ENCODE peak calls at places on chromosomes 1 and 21, in six cellular contexts. One of them, this sample, is unnamed.
A peak's percentile ranks its signal among the peaks of the same experiment; 100 is the strongest.

GRCh38 chr1:200337410-200337809 is 72.4 kb downstream of the ZNF281 start:
- DNase-seq in fibroblast of villous mesenchyme: no peak
- DNase-seq in cardiac fibroblast: no peak
- DNase-seq in epithelial cell of esophagus: no peak
- DNase-seq in Calu3: no peak
- DNase-seq in neural progenitor cell: no peak
- DNase-seq in this sample: no peak

GRCh38 chr1:240109130-240109529 is 17.4 kb downstream of the FMN2 start:
- DNase-seq in fibroblast of villous mesenchyme: no peak
- DNase-seq in cardiac fibroblast: no peak
- DNase-seq in Calu3: no peak
- DNase-seq in neural progenitor cell: no peak
- DNase-seq in epithelial cell of esophagus: no peak
- DNase-seq in this sample: no peak

GRCh38 chr1:7334475-7335035 is 436.5 kb upstream of the VAMP3 start:
- DNase-seq in fibroblast of villous mesenchyme: peak; percentile 78
- DNase-seq in epithelial cell of esophagus: peak; percentile 92
- DNase-seq in cardiac fibroblast: peak; percentile 24
- DNase-seq in neural progenitor cell: no peak
- DNase-seq in Calu3: no peak
- DNase-seq in this sample: peak; percentile 68

GRCh38 chr1:150696151-150696550 is 803 bp downstream of the GOLPH3L start:
- DNase-seq in neural progenitor cell: no peak
- DNase-seq in fibroblast of villous mesenchyme: no peak
- DNase-seq in epithelial cell of esophagus: peak; percentile 30
- DNase-seq in Calu3: no peak
- DNase-seq in cardiac fibroblast: no peak
- DNase-seq in this sample: peak; percentile 7

GRCh38 chr1:201016943-201017827 is 6.3 kb downstream of the KIF21B start:
- DNase-seq in neural progenitor cell: no peak
- DNase-seq in epithelial cell of esophagus: no peak
- DNase-seq in fibroblast of villous mesenchyme: no peak
- DNase-seq in Calu3: no peak
- DNase-seq in cardiac fibroblast: no peak
- DNase-seq in this sample: no peak

GRCh38 chr1:41478118-41478748 is 6.2 kb downstream of the EDN2 start:
- DNase-seq in fibroblast of villous mesenchyme: no peak
- DNase-seq in neural progenitor cell: no peak
- DNase-seq in cardiac fibroblast: no peak
- DNase-seq in Calu3: no peak
- DNase-seq in epithelial cell of esophagus: no peak
- DNase-seq in this sample: no peak

GRCh38 chr1:20616468-20617156 is 16.6 kb upstream of the PINK1 start:
- DNase-seq in cardiac fibroblast: no peak
- DNase-seq in Calu3: no peak
- DNase-seq in epithelial cell of esophagus: no peak
- DNase-seq in fibroblast of villous mesenchyme: peak; percentile 40
- DNase-seq in neural progenitor cell: no peak
- DNase-seq in this sample: no peak

GRCh38 chr1:25431495-25432363 is 1.0 kb downstream of the MACO1 start:
- DNase-seq in epithelial cell of esophagus: no peak
- DNase-seq in Calu3: no peak
- DNase-seq in cardiac fibroblast: peak; percentile 17
- DNase-seq in neural progenitor cell: peak; percentile 10
- DNase-seq in fibroblast of villous mesenchyme: peak; percentile 42
- DNase-seq in this sample: no peak

GRCh38 chr21:43634618-43635017 is 24.7 kb downstream of the HSF2BP start:
- DNase-seq in Calu3: no peak
- DNase-seq in fibroblast of villous mesenchyme: no peak
- DNase-seq in neural progenitor cell: no peak
- DNase-seq in cardiac fibroblast: peak; percentile 60
- DNase-seq in epithelial cell of esophagus: peak; percentile 24
- DNase-seq in this sample: no peak

GRCh38 chr21:42088658-42089057 is 17.5 kb downstream of the UMODL1 start:
- DNase-seq in Calu3: no peak
- DNase-seq in fibroblast of villous mesenchyme: no peak
- DNase-seq in neural progenitor cell: no peak
- DNase-seq in cardiac fibroblast: no peak
- DNase-seq in epithelial cell of esophagus: no peak
- DNase-seq in this sample: no peak

GRCh38 chr21:45078877-45079281 is 4.5 kb downstream of the ADARB1 start:
- DNase-seq in Calu3: no peak
- DNase-seq in neural progenitor cell: no peak
- DNase-seq in epithelial cell of esophagus: peak; percentile 84
- DNase-seq in fibroblast of villous mesenchyme: peak; percentile 74
- DNase-seq in cardiac fibroblast: peak; percentile 96
- DNase-seq in this sample: peak; percentile 82

GRCh38 chr1:154878371-154879355 is 8.6 kb upstream of the KCNN3 start:
- DNase-seq in cardiac fibroblast: peak; percentile 74
- DNase-seq in fibroblast of villous mesenchyme: peak; percentile 69
- DNase-seq in neural progenitor cell: peak; percentile 95
- DNase-seq in epithelial cell of esophagus: peak; percentile 69
- DNase-seq in Calu3: peak; percentile 87
- DNase-seq in this sample: peak; percentile 81

GRCh38 chr1:174005032-174005431 is 17.1 kb downstream of the RC3H1 start:
- DNase-seq in fibroblast of villous mesenchyme: peak; percentile 40
- DNase-seq in epithelial cell of esophagus: peak; percentile 31
- DNase-seq in cardiac fibroblast: peak; percentile 74
- DNase-seq in Calu3: no peak
- DNase-seq in neural progenitor cell: no peak
- DNase-seq in this sample: no peak

GRCh38 chr1:96478228-96478627 is 243.4 kb upstream of the PTBP2 start:
- DNase-seq in epithelial cell of esophagus: no peak
- DNase-seq in neural progenitor cell: peak; percentile 15
- DNase-seq in Calu3: no peak
- DNase-seq in cardiac fibroblast: no peak
- DNase-seq in fibroblast of villous mesenchyme: no peak
- DNase-seq in this sample: no peak

GRCh38 chr1:234535763-234536515 is 57.0 kb upstream of the TARBP1 start:
- DNase-seq in Calu3: no peak
- DNase-seq in cardiac fibroblast: peak; percentile 78
- DNase-seq in epithelial cell of esophagus: no peak
- DNase-seq in fibroblast of villous mesenchyme: peak; percentile 88
- DNase-seq in neural progenitor cell: peak; percentile 61
- DNase-seq in this sample: peak; percentile 61

GRCh38 chr1:156053770-156054499 is at the start of gene UBQLN4:
- DNase-seq in cardiac fibroblast: peak; percentile 84
- DNase-seq in Calu3: peak; percentile 94
- DNase-seq in epithelial cell of esophagus: peak; percentile 86
- DNase-seq in fibroblast of villous mesenchyme: peak; percentile 89
- DNase-seq in neural progenitor cell: peak; percentile 96
- DNase-seq in this sample: peak; percentile 91

GRCh38 chr1:88683516-88683847 is 591 bp upstream of the PKN2 start:
- DNase-seq in Calu3: peak; percentile 65
- DNase-seq in epithelial cell of esophagus: peak; percentile 64
- DNase-seq in neural progenitor cell: no peak
- DNase-seq in fibroblast of villous mesenchyme: no peak
- DNase-seq in cardiac fibroblast: no peak
- DNase-seq in this sample: no peak

DNA sequence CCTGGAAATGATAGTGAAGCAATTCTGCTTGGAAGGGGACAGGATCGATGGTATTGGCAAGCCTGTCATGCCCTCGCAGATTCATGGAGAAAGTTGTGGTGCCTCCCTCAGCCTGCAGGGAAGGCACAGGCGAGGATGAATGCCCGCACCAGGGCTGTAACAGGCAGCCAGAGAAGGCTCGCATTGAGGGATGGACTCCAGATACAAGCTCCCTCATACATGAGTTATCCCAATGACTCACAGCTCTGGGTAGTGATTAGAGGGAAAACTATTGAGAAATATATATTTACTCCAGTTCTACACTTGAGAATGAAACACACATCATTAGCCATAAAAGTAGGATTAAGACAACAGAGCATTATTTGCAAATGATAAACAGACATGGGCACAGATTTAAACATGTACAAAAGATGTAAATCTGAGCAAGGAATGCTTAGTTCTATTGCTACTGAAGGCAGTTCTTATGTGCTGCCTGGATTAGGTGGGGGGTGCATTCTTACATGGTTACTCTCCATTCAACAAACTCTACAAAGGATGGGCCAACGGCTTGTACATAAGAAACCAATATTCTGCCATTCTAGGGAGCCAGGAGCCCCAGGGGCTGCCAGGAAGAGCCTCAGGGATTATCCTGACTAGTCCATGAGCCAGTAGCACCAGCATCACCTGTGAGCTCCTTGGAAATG is 98.0 kb downstream of the CSMD2 start:
- DNase-seq in epithelial cell of esophagus: no peak
- DNase-seq in neural progenitor cell: no peak
- DNase-seq in cardiac fibroblast: no peak
- DNase-seq in fibroblast of villous mesenchyme: peak; percentile 24
- DNase-seq in Calu3: no peak
- DNase-seq in this sample: no peak
- TF ChIP-seq CTCF in epithelial cell of esophagus: no peak
- TF ChIP-seq CTCF in neural progenitor cell: no peak
- TF ChIP-seq CTCF in cardiac fibroblast: no peak
- TF ChIP-seq CTCF in fibroblast of villous mesenchyme: no peak
- TF ChIP-seq CTCF in Calu3: no peak
- TF ChIP-seq CTCF in this sample: no peak

GRCh38 chr1:54108156-54108555 is 44.6 kb downstream of the CDCP2 start:
- DNase-seq in fibroblast of villous mesenchyme: no peak
- DNase-seq in neural progenitor cell: no peak
- DNase-seq in epithelial cell of esophagus: no peak
- DNase-seq in cardiac fibroblast: no peak
- DNase-seq in Calu3: no peak
- DNase-seq in this sample: no peak

GRCh38 chr1:54105736-54106269 is 47.0 kb downstream of the CDCP2 start:
- DNase-seq in Calu3: no peak
- DNase-seq in neural progenitor cell: no peak
- DNase-seq in epithelial cell of esophagus: no peak
- DNase-seq in fibroblast of villous mesenchyme: peak; percentile 53
- DNase-seq in cardiac fibroblast: no peak
- DNase-seq in this sample: no peak

GRCh38 chr1:54109131-54110105 is 43.4 kb downstream of the CDCP2 start:
- DNase-seq in epithelial cell of esophagus: no peak
- DNase-seq in Calu3: no peak
- DNase-seq in cardiac fibroblast: no peak
- DNase-seq in neural progenitor cell: no peak
- DNase-seq in fibroblast of villous mesenchyme: no peak
- DNase-seq in this sample: no peak

GRCh38 chr1:54105080-54105479 is 47.7 kb downstream of the CDCP2 start:
- DNase-seq in Calu3: no peak
- DNase-seq in epithelial cell of esophagus: no peak
- DNase-seq in cardiac fibroblast: no peak
- DNase-seq in fibroblast of villous mesenchyme: no peak
- DNase-seq in neural progenitor cell: no peak
- DNase-seq in this sample: no peak

GRCh38 chr1:54107131-54107530 is 45.7 kb downstream of the CDCP2 start:
- DNase-seq in cardiac fibroblast: peak; percentile 42
- DNase-seq in Calu3: no peak
- DNase-seq in epithelial cell of esophagus: no peak
- DNase-seq in fibroblast of villous mesenchyme: no peak
- DNase-seq in neural progenitor cell: peak; percentile 51
- DNase-seq in this sample: peak; percentile 32
- TF ChIP-seq CTCF in cardiac fibroblast: peak; percentile 29
- TF ChIP-seq CTCF in Calu3: no peak
- TF ChIP-seq CTCF in epithelial cell of esophagus: peak; percentile 37
- TF ChIP-seq CTCF in fibroblast of villous mesenchyme: peak; percentile 30
- TF ChIP-seq CTCF in neural progenitor cell: no peak
- TF ChIP-seq CTCF in this sample: no peak

DNA sequence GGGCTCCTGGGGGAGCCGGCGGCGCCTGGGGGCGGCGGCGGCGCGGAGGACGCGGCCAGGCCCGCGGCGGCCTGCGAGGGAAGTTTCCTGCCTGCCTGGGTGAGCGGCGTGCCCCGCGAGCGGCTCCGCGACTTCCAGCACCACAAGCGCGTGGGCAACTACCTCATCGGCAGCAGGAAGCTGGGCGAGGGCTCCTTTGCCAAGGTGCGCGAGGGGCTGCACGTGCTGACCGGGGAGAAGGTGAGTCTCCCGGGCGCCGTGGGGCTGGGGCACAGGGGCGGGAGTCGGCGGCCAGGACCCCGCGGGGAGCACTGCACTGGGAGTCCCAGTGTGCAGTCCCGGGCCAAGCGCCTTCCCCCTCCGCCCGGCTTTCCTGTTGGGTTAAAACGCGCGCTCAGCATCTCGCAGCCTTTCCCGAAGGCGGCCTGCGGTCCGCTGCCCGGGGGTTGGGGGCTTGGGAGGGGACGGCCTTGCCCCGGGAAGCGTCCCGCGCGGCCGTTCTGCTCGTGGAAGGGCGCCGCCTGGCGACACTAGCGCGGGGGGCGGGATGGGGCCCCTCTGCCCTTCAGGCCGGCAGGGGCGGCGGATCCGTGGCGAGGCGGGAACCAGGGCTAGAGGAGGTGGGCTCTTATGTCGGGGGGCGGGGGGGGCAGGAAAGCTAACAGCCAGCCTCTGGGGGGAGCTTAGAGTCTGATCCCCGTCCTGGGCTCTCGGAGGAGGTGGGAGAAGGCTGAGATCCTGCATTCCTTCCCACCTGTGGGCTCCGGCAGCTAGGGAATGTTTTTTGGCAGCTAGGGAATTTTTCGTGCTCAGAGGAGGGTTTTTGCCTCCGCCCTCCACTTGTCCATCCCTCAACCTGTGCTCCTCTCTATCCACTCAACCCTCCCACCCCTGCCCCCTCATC is 1.1 kb downstream of the HUNK start:
- DNase-seq in Calu3: peak; percentile 72
- DNase-seq in cardiac fibroblast: no peak
- DNase-seq in epithelial cell of esophagus: no peak
- DNase-seq in neural progenitor cell: peak; percentile 82
- DNase-seq in fibroblast of villous mesenchyme: no peak
- DNase-seq in this sample: no peak
- TF ChIP-seq CTCF in Calu3: peak; percentile 58
- TF ChIP-seq CTCF in cardiac fibroblast: no peak
- TF ChIP-seq CTCF in epithelial cell of esophagus: peak; percentile 8
- TF ChIP-seq CTCF in neural progenitor cell: peak; percentile 79
- TF ChIP-seq CTCF in fibroblast of villous mesenchyme: peak; percentile 38
- TF ChIP-seq CTCF in this sample: peak; percentile 47

GRCh38 chr1:42756956-42757891 is 9.6 kb downstream of the P3H1 start:
- DNase-seq in Calu3: peak; percentile 33
- DNase-seq in neural progenitor cell: peak; percentile 81
- DNase-seq in epithelial cell of esophagus: peak; percentile 72
- DNase-seq in fibroblast of villous mesenchyme: peak; percentile 64
- DNase-seq in cardiac fibroblast: peak; percentile 78
- DNase-seq in this sample: peak; percentile 70
- TF ChIP-seq CTCF in Calu3: peak; percentile 66
- TF ChIP-seq CTCF in neural progenitor cell: peak; percentile 74
- TF ChIP-seq CTCF in epithelial cell of esophagus: peak; percentile 85
- TF ChIP-seq CTCF in fibroblast of villous mesenchyme: peak; percentile 76
- TF ChIP-seq CTCF in cardiac fibroblast: peak; percentile 78
- TF ChIP-seq CTCF in this sample: peak; percentile 61